ENCODE peak calls at places on chromosome X, in eight cellular contexts. F, S, A, T, P, K, Y and B are unnamed samples.

GRCh38 chrX:132191938-132192337 is 27.3 kb downstream of the RAP2C start:
- DNase-seq in T (no peak), F (no peak), P (no peak), A (no peak), Y (no peak), K (no peak), S (no peak), B (no peak)

GRCh38 chrX:30865020-30865419 is 24.0 kb downstream of the TAB3 start:
- DNase-seq in K (peak; percentile 56), P (no peak), S (no peak), T (no peak), A (no peak), Y (peak; percentile 72), F (peak; percentile 37), B (no peak)

GRCh38 chrX:110401142-110401541 is 42.5 kb downstream of the RTL9 start:
- DNase-seq in Y (no peak), K (no peak), F (no peak), A (no peak), T (no peak), P (no peak), S (no peak), B (no peak)

GRCh38 chrX:31201503-31201902 is 129.7 kb upstream of the FTHL17 start:
- DNase-seq in K (no peak), F (no peak), A (no peak), P (no peak), T (no peak), S (no peak), Y (no peak), B (no peak)

GRCh38 chrX:110852180-110852579 is 56.6 kb upstream of the CHRDL1 start:
- DNase-seq in F (peak; percentile 40), K (peak; percentile 61), T (no peak), P (no peak), Y (peak; percentile 37), S (no peak), A (no peak), B (no peak)

GRCh38 chrX:20374866-20375530 is 108.3 kb upstream of the RPS6KA3 start:
- DNase-seq in A (no peak), Y (no peak), F (no peak), K (no peak), S (no peak), T (no peak), P (no peak), B (no peak)

GRCh38 chrX:55874807-55875206 is 157.3 kb downstream of the RRAGB start:
- DNase-seq in T (no peak), S (no peak), F (no peak), Y (no peak), A (no peak), P (no peak), K (no peak), B (no peak)

GRCh38 chrX:64394874-64395567 is at the start of gene MTMR8:
- DNase-seq in P (peak; percentile 68), S (no peak), K (peak; percentile 93), A (peak; percentile 68), Y (peak; percentile 88), T (no peak), F (peak; percentile 84), B (peak; percentile 56)

GRCh38 chrX:80420147-80420546 is at the start of gene TENT5D:
- DNase-seq in Y (no peak), T (no peak), S (no peak), P (no peak), F (no peak), A (no peak), K (no peak), B (no peak)

GRCh38 chrX:12690646-12691045 is 100.6 kb upstream of the PRPS2 start:
- DNase-seq in K (no peak), F (no peak), S (no peak), Y (no peak), P (no peak), A (no peak), T (no peak), B (no peak)

GRCh38 chrX:17608898-17609297 is 128.4 kb upstream of the SCML1 start:
- DNase-seq in A (no peak), Y (no peak), F (no peak), P (no peak), T (no peak), K (no peak), S (no peak), B (no peak)

GRCh38 chrX:128781506-128781905 is 729.3 kb upstream of the ACTRT1 start:
- DNase-seq in T (no peak), P (no peak), A (no peak), K (peak; percentile 83), S (no peak), Y (peak; percentile 59), F (peak; percentile 57), B (no peak)

GRCh38 chrX:148382983-148383382 is 117.4 kb upstream of the AFF2 start:
- DNase-seq in A (no peak), F (peak; percentile 13), Y (peak; percentile 43), P (no peak), T (no peak), S (no peak), K (peak; percentile 57), B (no peak)

DNA sequence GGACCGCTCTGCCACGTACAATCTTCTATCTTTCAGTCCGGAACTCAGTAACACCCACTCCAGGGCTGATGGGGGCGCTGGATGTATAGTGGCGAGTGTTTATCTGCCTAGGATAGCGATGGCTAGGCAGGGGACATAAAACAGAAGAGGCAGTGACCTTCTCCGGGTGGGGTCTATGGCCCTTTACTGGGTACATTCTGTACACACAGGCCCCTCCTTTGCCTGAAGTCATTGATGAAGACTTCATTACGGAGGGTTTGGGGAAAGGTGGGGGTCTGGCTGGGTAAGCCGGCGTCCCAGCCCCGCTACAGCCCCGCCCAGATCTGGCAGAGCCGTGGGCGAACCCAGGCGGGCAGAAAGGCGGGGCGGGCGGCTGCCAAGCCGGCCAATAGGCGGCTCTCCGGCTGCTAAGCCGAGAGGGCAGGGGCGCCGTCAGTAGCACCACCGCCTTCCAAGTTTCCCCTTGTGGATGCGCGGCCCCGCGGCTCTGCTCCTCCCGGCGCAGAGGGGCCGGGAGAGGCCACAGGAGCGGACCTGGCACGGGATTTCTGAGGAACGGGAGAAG is at the start of gene CHST7:
- DNase-seq in A (peak; percentile 68), Y (peak; percentile 76), K (peak; percentile 85), T (no peak), S (no peak), F (peak; percentile 88), P (peak; percentile 76), B (peak; percentile 12)
- TF ChIP-seq CTCF in A (peak; percentile 37), Y (peak; percentile 27), K (peak; percentile 42), T (peak; percentile 39), S (peak; percentile 39), F (peak; percentile 42), P (no peak), B (no peak)

GRCh38 chrX:151753313-151754041 is 18.9 kb downstream of the CNGA2 start:
- DNase-seq in K (peak; percentile 83), P (peak; percentile 59), A (peak; percentile 25), S (peak; percentile 19), T (no peak), Y (peak; percentile 74), F (peak; percentile 75), B (peak; percentile 51)
- TF ChIP-seq CTCF in K (peak; percentile 83), P (peak; percentile 68), A (peak; percentile 77), S (peak; percentile 78), T (peak; percentile 88), Y (peak; percentile 53), F (peak; percentile 67), B (peak; percentile 81)

GRCh38 chrX:145396612-145397011 is 149.3 kb downstream of the SPANXN1 start:
- DNase-seq in A (no peak), S (no peak), P (no peak), F (no peak), K (no peak), T (no peak), Y (no peak), B (no peak)

GRCh38 chrX:145394344-145394743 is 147.0 kb downstream of the SPANXN1 start:
- DNase-seq in S (no peak), P (no peak), K (no peak), F (no peak), A (no peak), T (no peak), Y (no peak), B (no peak)

DNA sequence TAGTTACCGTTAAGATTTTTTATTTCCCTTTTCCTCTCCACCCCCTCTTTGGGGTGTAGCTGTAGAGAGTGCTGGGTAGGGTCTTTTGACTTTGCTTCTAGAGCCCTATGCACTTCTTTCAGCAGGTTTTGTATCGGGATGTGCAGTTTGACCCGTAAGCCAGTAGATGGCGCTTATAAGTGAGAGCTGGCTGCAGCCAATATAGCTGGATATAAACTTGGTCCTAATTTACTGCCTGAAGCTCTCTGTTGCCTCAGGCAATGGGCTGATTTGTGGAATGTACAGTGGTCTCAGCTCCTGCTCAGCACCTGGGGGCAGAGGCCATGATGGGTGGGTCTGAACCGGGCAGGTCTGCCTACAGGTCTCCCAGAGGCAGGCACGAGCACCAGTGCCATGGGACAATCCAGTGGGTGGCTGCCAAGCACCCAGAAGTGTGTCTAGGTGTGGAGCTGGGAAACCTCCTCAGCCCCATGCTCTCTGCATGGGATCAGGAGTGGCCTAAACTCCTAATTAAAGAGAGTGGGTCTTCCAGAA is 146.5 kb downstream of the SPANXN1 start:
- DNase-seq in S (no peak), F (peak; percentile 15), T (no peak), P (no peak), K (peak; percentile 53), A (no peak), Y (peak; percentile 11), B (no peak)
- TF ChIP-seq CTCF in S (no peak), F (peak; percentile 61), T (no peak), P (no peak), K (peak; percentile 72), A (no peak), Y (peak; percentile 50), B (peak; percentile 25)

GRCh38 chrX:1389993-1390285 is 2.0 kb downstream of the SLC25A6 start:
- DNase-seq in K (peak; percentile 31), A (no peak), P (peak; percentile 34), Y (no peak), F (no peak), T (no peak), S (no peak), B (no peak)

GRCh38 chrX:1390621-1391369 is 1.1 kb downstream of the SLC25A6 start:
- DNase-seq in F (peak; percentile 36), P (peak; percentile 58), S (no peak), A (no peak), K (peak; percentile 30), T (no peak), Y (no peak), B (no peak)

GRCh38 chrX:1392376-1393130 is 640 bp upstream of the SLC25A6 start:
- DNase-seq in T (no peak), K (peak; percentile 86), F (peak; percentile 84), P (no peak), A (peak; percentile 85), Y (peak; percentile 78), S (peak; percentile 23), B (peak; percentile 50)

GRCh38 chrX:1391370-1391706 is 575 bp downstream of the SLC25A6 start:
- DNase-seq in S (no peak), F (peak; percentile 91), P (no peak), Y (peak; percentile 88), T (peak; percentile 12), A (peak; percentile 93), K (peak; percentile 94), B (peak; percentile 96)

DNA sequence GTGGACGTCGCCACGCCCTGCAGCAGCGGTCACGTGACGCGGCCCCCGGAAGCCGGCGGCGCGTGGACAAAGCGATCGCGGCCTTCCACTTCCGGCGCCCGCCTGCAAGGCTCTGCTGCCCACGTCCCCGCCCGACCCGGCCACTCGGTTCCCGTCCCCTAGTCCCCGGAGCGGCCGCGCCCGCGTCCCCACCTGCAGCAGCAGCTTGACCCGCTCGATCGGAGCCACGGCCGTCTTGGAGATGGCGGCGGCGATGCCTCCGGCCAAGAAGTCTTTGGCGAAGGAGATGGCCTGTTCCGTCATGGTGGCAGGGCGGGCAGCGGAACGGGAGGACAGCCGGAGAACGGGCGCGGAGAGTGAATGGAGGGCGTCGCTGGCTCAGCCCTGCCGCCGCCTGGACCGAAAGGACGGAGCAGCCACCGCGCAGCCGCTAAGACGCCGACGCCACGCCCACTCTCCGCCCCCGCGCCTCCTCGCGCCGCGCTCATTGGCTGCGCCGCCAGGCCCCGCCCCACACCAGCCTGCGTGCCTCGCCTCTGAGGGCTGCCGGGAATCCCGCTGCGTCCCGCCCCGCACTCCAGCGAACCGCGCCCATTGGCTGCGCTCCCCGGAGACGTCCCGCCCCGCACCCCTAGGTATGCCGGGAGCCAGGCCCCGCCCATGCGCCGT is at the start of gene SLC25A6:
- DNase-seq in Y (peak; percentile 99), P (peak; percentile 99), F (peak; percentile 99), K (peak; percentile 99), T (peak; percentile 78), A (peak; percentile 99), S (peak; percentile 94), B (peak; percentile 99)
- TF ChIP-seq CTCF in Y (no peak), P (no peak), F (peak; percentile 27), K (peak; percentile 52), T (peak; percentile 24), A (peak; percentile 46), S (no peak), B (peak; percentile 28)